ENCODE peak calls at places on chromosomes 13 and 19, in four cellular contexts. R is K562, E is WTC11, W is GM12878. K is an unnamed sample.

GRCh38 chr13:20125129-20125782 is 35.6 kb downstream of the GJA3 start:
- DNase-seq in R (no peak), W (no peak), E (no peak), K (no peak)

GRCh38 chr19:5026706-5027273 is 57.9 kb downstream of the KDM4B start:
- DNase-seq in E (peak; percentile 56), W (no peak), R (no peak), K (no peak)

GRCh38 chr19:18789883-18790565 is 1.1 kb downstream of the COMP start:
- DNase-seq in W (no peak), E (peak; percentile 76), R (peak; percentile 91), K (no peak)

GRCh38 chr19:16895467-16896097 is 6.8 kb downstream of the F2RL3 start:
- DNase-seq in W (no peak), E (peak; percentile 62), R (no peak), K (no peak)

GRCh38 chr13:78660130-78660857 is 1.3 kb upstream of the OBI1 start:
- DNase-seq in W (no peak), R (no peak), E (no peak), K (peak; percentile 25)

GRCh38 chr13:59111711-59112110 is 1052.0 kb downstream of the DIAPH3 start:
- DNase-seq in W (no peak), E (no peak), R (no peak), K (no peak)

GRCh38 chr13:105144936-105145335 is 1390.5 kb downstream of the EFNB2 start:
- DNase-seq in R (no peak), E (no peak), W (no peak), K (no peak)

GRCh38 chr13:36526897-36527296 is 94.6 kb downstream of the CCNA1 start:
- DNase-seq in R (no peak), W (no peak), E (no peak), K (no peak)

GRCh38 chr19:35509861-35510625 is 3.4 kb downstream of the DMKN start:
- DNase-seq in E (peak; percentile 97), R (peak; percentile 93), W (no peak), K (peak; percentile 75)

GRCh38 chr13:87661471-87661870 is 9.7 kb upstream of the SLITRK5 start:
- DNase-seq in R (no peak), W (no peak), E (no peak), K (no peak)

GRCh38 chr13:110610955-110611595 is 4.3 kb upstream of the NAXD start:
- DNase-seq in R (no peak), E (no peak), W (peak; percentile 63), K (no peak)

GRCh38 chr13:111210488-111210887 is 95.4 kb downstream of the ARHGEF7 start:
- DNase-seq in R (no peak), E (no peak), W (no peak), K (no peak)

GRCh38 chr19:1019980-1020867 is 699 bp downstream of the TMEM259 start:
- DNase-seq in R (peak; percentile 67), E (no peak), W (no peak), K (no peak)

GRCh38 chr13:44978328-44978727 is 10.9 kb downstream of the NUFIP1 start:
- DNase-seq in E (no peak), W (no peak), R (no peak), K (no peak)

GRCh38 chr19:28633223-28634030 is 579.5 kb downstream of the UQCRFS1 start:
- DNase-seq in W (no peak), E (peak; percentile 73), R (peak; percentile 76), K (no peak)

GRCh38 chr19:2235026-2235395 is 1.1 kb downstream of the PLEKHJ1 start:
- DNase-seq in W (no peak), E (no peak), R (no peak), K (no peak)

GRCh38 chr19:49216076-49216475 is 58.5 kb downstream of the TRPM4 start:
- DNase-seq in E (no peak), W (no peak), R (no peak), K (no peak)

GRCh38 chr13:39886336-39886735 is 230.9 kb downstream of the COG6 start:
- DNase-seq in E (no peak), R (no peak), W (no peak), K (no peak)

GRCh38 chr19:10800488-10800887 is 35.5 kb downstream of the TMED1 start:
- DNase-seq in E (no peak), R (no peak), W (no peak), K (no peak)

GRCh38 chr13:61086052-61086451 is 329.6 kb downstream of the PCDH20 start:
- DNase-seq in R (no peak), W (no peak), E (no peak), K (no peak)

GRCh38 chr19:29376855-29377354 is 148.9 kb upstream of the VSTM2B start:
- DNase-seq in W (no peak), R (no peak), E (no peak), K (no peak)

GRCh38 chr13:96677029-96677428 is 317.2 kb downstream of the OXGR1 start:
- DNase-seq in R (no peak), W (no peak), E (no peak), K (no peak)

GRCh38 chr19:8500158-8500557 is 2.3 kb downstream of the PRAM1 start:
- DNase-seq in R (no peak), W (no peak), E (no peak), K (no peak)

GRCh38 chr13:87777395-87777794 is 106.2 kb downstream of the SLITRK5 start:
- DNase-seq in W (no peak), E (no peak), R (no peak), K (peak; percentile 63)

GRCh38 chr19:8446055-8446709 is 1.4 kb downstream of the HNRNPM start:
- DNase-seq in R (no peak), W (no peak), E (no peak), K (no peak)

GRCh38 chr13:85828094-85828684 is 29.0 kb upstream of the SLITRK6 start:
- DNase-seq in R (peak; percentile 4), E (no peak), W (no peak), K (peak; percentile 6)

GRCh38 chr19:47035127-47035494 is 13.3 kb downstream of the TMEM160 start:
- DNase-seq in E (peak; percentile 56), W (no peak), R (peak; percentile 71), K (no peak)

GRCh38 chr13:114043421-114044053 is 69.7 kb upstream of the C13orf46 start:
- DNase-seq in W (no peak), R (no peak), E (no peak), K (peak; percentile 52)

GRCh38 chr19:53868091-53868891 is 608 bp downstream of the MYADM start:
- DNase-seq in R (peak; percentile 59), E (peak; percentile 58), W (no peak), K (peak; percentile 47)

GRCh38 chr13:28117689-28118377 is 17.5 kb upstream of the FLT3 start:
- DNase-seq in E (no peak), R (no peak), W (no peak), K (no peak)

GRCh38 chr13:110887242-110887954 is 27.5 kb downstream of the ANKRD10 start:
- DNase-seq in W (no peak), E (no peak), R (no peak), K (no peak)

GRCh38 chr19:32977269-32977668 is 5.2 kb downstream of the FAAP24 start:
- DNase-seq in E (no peak), W (no peak), R (no peak), K (no peak)

GRCh38 chr19:52967772-52968171 is 5.1 kb upstream of the ZNF816 start:
- DNase-seq in W (no peak), R (no peak), E (no peak), K (no peak)

GRCh38 chr19:1473056-1473400 is 6.0 kb downstream of the C19orf25 start:
- DNase-seq in W (no peak), E (no peak), R (no peak), K (no peak)

GRCh38 chr19:39737351-39737750 is 478 bp downstream of the CLC start:
- DNase-seq in R (no peak), E (no peak), W (no peak), K (no peak)

GRCh38 chr13:50081106-50081898 is 66.1 kb downstream of the KCNRG start:
- DNase-seq in W (no peak), E (peak; percentile 66), R (peak; percentile 47), K (no peak)

GRCh38 chr13:95254341-95254740 is 46.9 kb downstream of the ABCC4 start:
- DNase-seq in W (no peak), R (no peak), E (no peak), K (no peak)

GRCh38 chr19:47483800-47484690 is at the start of gene KPTN:
- DNase-seq in R (peak; percentile 93), E (peak; percentile 91), W (peak; percentile 57), K (peak; percentile 77)

GRCh38 chr13:89324582-89324981 is 1653.4 kb downstream of the SLITRK5 start:
- DNase-seq in W (no peak), E (no peak), R (no peak), K (no peak)
- TF ChIP-seq ETV6 in W (no peak), E (no peak), R (no peak), K (no peak)

GRCh38 chr13:99314640-99315176 is 7.5 kb upstream of the GPR183 start:
- DNase-seq in W (no peak), R (peak; percentile 35), E (no peak), K (no peak)
- TF ChIP-seq ETV6 in W (no peak), R (no peak), E (no peak), K (no peak)

DNA sequence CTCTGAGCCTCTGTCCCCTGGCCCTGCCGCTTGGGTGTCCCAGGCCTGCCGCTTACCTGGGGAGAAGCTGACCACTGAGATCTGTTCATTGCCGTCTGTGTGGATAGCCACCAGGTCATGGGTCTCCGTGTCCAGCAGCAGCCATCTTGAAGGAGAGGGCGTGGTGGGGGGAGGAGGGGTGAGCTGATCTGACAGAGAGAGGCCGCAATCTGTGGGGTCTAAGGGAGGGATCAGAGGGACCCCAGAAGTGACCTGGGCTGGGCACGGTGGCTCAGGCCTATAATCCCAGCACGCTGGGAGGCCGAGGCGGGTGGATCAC is 14.7 kb upstream of the GPR4 start:
- DNase-seq in E (peak; percentile 52), W (no peak), R (no peak), K (no peak)
- TF ChIP-seq ETV6 in E (no peak), W (no peak), R (no peak), K (no peak)

GRCh38 chr19:3284759-3285646 is 60.5 kb downstream of the CELF5 start:
- DNase-seq in R (peak; percentile 89), W (no peak), E (peak; percentile 100), K (peak; percentile 87)
- TF ChIP-seq ETV6 in R (no peak), W (no peak), E (no peak), K (no peak)

GRCh38 chr19:43224855-43225253 is 19.4 kb upstream of the PSG4 start:
- DNase-seq in R (no peak), E (no peak), W (no peak), K (no peak)

DNA sequence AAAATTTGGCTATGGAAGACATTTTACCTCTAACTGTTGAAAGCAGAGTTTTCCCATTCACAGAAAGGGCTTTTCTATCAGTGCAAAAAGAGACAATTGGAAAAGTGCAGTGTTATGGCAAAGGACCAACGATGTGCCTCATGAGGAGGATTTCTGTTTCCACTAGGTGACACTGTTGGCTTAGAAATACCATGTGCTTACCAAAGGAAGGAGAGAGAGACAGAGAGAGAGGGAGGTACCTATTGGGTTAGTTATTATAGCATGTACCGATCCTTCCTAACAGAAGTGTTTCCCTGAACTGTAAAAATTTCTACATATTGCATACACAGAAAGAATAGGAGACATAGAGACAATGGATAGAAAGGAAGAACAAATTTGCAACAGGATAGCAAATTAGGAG is 23.9 kb upstream of the PSG4 start:
- DNase-seq in R (no peak), E (no peak), W (no peak), K (peak; percentile 25)
- TF ChIP-seq ETV6 in R (no peak), E (no peak), W (no peak), K (no peak)

GRCh38 chr13:25988655-25989054 is 63.2 kb downstream of the SHISA2 start:
- DNase-seq in R (no peak), W (no peak), E (no peak), K (no peak)
- TF ChIP-seq ETV6 in R (no peak), W (no peak), E (no peak), K (no peak)

GRCh38 chr19:21691656-21692055 is 75.7 kb downstream of the ZNF100 start:
- DNase-seq in E (no peak), W (no peak), R (no peak), K (no peak)
- TF ChIP-seq ETV6 in E (no peak), W (no peak), R (no peak), K (no peak)

K was measured in HepG2.